ENCODE peak calls at places on chromosomes 16 and 17, in eight cellular contexts. J is dorsolateral prefrontal cortex, E is heart left ventricle, M is mammary epithelial cell, D is left lung, K is breast epithelium, H is adrenal gland, B is SK-N-SH. O is an unnamed sample.

GRCh38 chr17:78381601-78382168 is 3.2 kb downstream of the PGS1 start:
- DNase-seq in D (peak), B (no peak), E (no peak), K (no peak), H (peak), M (no peak), J (no peak), O (no peak)

GRCh38 chr16:64964126-64964540 is 157.7 kb downstream of the CDH11 start:
- DNase-seq in J (no peak), M (no peak), H (no peak), D (no peak), E (no peak), K (no peak), B (no peak), O (no peak)

GRCh38 chr17:16085066-16085699 is 85.6 kb downstream of the TTC19 start:
- DNase-seq in E (no peak), J (no peak), D (no peak), B (no peak), K (no peak), H (no peak), M (peak), O (no peak)

GRCh38 chr16:64225696-64226095 is 896.2 kb downstream of the CDH11 start:
- DNase-seq in B (no peak), H (no peak), E (no peak), K (no peak), M (no peak), D (no peak), J (no peak), O (no peak)

GRCh38 chr16:24980077-24980793 is 34.9 kb downstream of the ARHGAP17 start:
- DNase-seq in H (no peak), K (no peak), B (no peak), E (no peak), D (no peak), M (peak), J (no peak), O (peak)

GRCh38 chr16:52368899-52369298 is 178.0 kb downstream of the TOX3 start:
- DNase-seq in J (no peak), D (no peak), K (no peak), E (no peak), M (no peak), H (no peak), B (no peak), O (no peak)

GRCh38 chr16:86389566-86390328 is 120.6 kb upstream of the FOXF1 start:
- DNase-seq in B (no peak), M (no peak), H (peak), J (no peak), E (no peak), D (no peak), K (no peak), O (no peak)

GRCh38 chr17:59266748-59267147 is 46.4 kb downstream of the GDPD1 start:
- DNase-seq in K (no peak), J (no peak), H (no peak), E (no peak), M (no peak), D (no peak), B (no peak), O (no peak)

GRCh38 chr17:72381597-72382397 is 261.0 kb downstream of the SOX9 start:
- DNase-seq in M (no peak), E (no peak), B (peak), D (no peak), K (no peak), H (no peak), J (no peak), O (no peak)

GRCh38 chr16:85428899-85429775 is 184.0 kb upstream of the GSE1 start:
- DNase-seq in D (peak), K (no peak), M (no peak), B (no peak), H (no peak), E (peak), J (peak), O (peak)

GRCh38 chr17:41625602-41626001 is 1.2 kb upstream of the KRT17 start:
- DNase-seq in J (no peak), D (peak), K (peak), E (peak), M (peak), B (no peak), H (no peak), O (peak)

GRCh38 chr17:6350806-6351205 is 84.1 kb downstream of the AIPL1 start:
- DNase-seq in D (no peak), J (no peak), B (no peak), M (no peak), H (no peak), E (no peak), K (no peak), O (no peak)

GRCh38 chr16:85291302-85292148 is 179.3 kb upstream of the CIBAR2 start:
- DNase-seq in D (peak), E (peak), B (no peak), K (no peak), J (no peak), H (peak), M (no peak), O (no peak)

GRCh38 chr17:15000661-15001060 is 264.5 kb downstream of the PMP22 start:
- DNase-seq in B (no peak), K (no peak), D (no peak), E (no peak), H (no peak), J (no peak), M (no peak), O (no peak)

GRCh38 chr17:37671028-37671812 is 28.0 kb upstream of the DDX52 start:
- DNase-seq in J (no peak), M (no peak), B (no peak), D (no peak), E (no peak), K (no peak), H (no peak), O (no peak)

GRCh38 chr16:27305342-27305741 is 8.4 kb upstream of the IL4R start:
- DNase-seq in B (no peak), D (no peak), K (no peak), M (no peak), E (no peak), H (no peak), J (no peak), O (no peak)

GRCh38 chr16:16143038-16143763 is 80.1 kb downstream of the ABCC6 start:
- DNase-seq in J (no peak), M (no peak), E (no peak), K (no peak), H (no peak), B (no peak), D (no peak), O (no peak)
- TF ChIP-seq CTCF in J (no peak), M (peak), E (no peak), K (no peak), H (no peak), B (peak), D (no peak), O (no peak)

DNA sequence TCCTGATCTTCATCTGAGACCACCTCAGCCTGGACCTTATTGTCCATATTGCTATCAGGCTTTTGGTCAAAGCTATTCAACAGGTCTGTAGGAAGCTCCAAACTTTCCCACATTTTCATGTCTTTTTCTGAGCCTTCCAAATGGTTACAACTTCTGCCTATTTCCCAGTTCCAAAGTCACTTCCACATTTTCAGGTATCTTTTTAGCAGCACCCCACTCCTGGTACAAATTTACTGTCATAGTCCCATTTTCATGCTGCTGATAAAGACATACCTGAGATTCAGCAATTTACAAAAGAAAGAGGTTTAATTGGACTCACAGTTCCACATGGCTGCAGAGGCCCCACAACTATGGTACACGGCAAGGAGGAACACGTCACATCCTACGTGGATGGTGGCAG is 815.5 kb downstream of the KCNJ2 start:
- DNase-seq in M (no peak), J (no peak), E (no peak), D (no peak), B (no peak), K (no peak), H (no peak), O (no peak)
- H3K4me3 ChIP-seq in M (no peak), J (no peak), E (no peak), D (no peak), B (no peak), K (no peak), H (no peak), O (no peak)

GRCh38 chr17:7589204-7589868 is 558 bp downstream of the SOX15 start:
- DNase-seq in E (peak), D (peak), M (peak), B (peak), K (peak), H (peak), J (peak), O (peak)
- TF ChIP-seq CTCF in E (peak), D (peak), M (peak), B (peak), K (peak), H (peak), J (peak), O (peak)

GRCh38 chr16:83968891-83969672 is 1.0 kb downstream of the NECAB2 start:
- DNase-seq in K (no peak), B (no peak), J (no peak), M (no peak), E (no peak), D (peak), H (no peak), O (no peak)
- H3K4me3 ChIP-seq in K (peak), B (no peak), J (peak), M (no peak), E (no peak), D (no peak), H (no peak), O (no peak)

DNA sequence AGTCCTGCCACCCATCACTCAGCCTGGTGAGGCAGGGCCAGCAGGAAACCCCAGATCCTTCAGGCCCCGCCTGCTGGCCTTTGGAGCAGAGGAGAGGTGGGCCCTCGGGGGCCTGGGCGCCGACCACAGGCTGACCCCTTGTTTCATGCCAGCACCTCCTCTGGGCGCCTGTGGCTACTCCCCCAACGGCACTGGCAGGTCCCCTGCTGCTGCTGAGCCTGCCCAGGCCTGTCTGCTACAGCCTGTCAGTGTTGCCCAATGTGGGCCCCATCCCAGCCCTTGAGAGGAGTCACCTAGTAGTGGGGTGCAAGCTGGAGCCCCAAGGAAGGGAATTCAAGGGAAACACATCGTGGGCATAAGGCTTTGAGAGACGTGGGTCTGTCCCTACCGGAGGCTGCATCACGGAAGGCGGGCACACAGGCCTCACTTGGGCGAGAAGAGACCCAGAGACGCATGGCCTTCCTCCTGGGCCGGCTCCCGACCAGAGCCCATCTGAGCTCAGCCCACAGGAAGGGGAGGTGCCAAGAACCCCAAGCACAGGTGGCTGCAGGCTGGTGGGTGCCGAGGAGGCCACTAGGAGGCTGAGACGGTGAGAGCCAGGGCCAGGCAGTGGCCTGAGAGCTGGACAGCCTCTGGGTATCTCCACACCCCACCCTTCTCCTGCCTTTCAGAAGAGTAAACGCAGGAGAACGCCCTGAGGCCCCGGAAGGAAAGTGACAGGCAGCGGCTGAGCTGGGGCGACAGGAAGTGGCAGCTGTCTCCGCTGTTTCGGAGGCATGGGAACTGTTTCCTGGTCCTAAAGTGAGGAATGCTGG is 8.1 kb upstream of the FASN start:
- DNase-seq in J (peak), H (peak), E (no peak), B (peak), M (peak), D (peak), K (peak), O (peak)
- TF ChIP-seq CTCF in J (no peak), H (peak), E (no peak), B (peak), M (no peak), D (peak), K (peak), O (peak)

DNA sequence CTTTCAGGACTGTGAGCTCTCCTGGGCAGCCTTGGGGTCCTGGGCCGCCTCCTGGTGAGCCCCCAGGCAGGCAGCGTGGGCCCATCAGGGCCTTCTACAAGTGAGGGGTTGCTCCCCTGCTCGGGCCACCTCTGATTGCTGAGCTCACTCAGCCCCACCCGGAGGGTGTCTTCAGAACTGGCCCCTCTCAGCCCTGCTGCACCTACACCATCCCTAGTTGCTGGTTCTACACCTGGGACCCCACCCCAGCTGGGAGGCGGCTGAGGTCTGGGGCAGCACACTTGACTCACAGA is 2.0 kb downstream of the CDH15 start:
- DNase-seq in K (no peak), M (no peak), E (no peak), J (no peak), D (no peak), H (no peak), B (no peak), O (no peak)
- H3K4me3 ChIP-seq in K (no peak), M (no peak), E (no peak), J (no peak), D (no peak), H (no peak), B (no peak), O (peak)

DNA sequence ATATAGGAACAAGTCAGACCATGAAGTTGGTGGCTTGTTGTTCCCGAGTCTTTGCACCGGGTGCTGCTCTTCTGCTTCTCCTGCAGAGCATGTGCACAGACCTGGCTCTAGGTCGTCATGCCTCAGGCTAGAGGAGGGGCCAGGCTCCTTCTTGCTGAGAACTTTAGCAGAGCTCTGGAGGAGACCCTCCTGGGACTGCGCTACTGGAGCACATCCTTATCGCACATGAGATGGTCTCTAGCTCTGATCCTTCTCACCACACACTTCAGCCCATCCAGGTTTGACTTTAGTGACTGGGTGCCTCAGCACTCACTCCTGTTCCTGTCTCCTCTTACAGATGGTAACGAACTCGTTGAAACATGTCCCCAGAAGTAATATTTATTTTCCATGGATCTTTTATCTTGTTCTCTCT is 14.9 kb downstream of the FOXK2 start:
- DNase-seq in B (no peak), M (peak), K (no peak), H (no peak), E (no peak), D (peak), J (no peak), O (no peak)
- TF ChIP-seq CTCF in B (no peak), M (no peak), K (no peak), H (no peak), E (no peak), D (no peak), J (no peak), O (no peak)